ENCODE peak calls at places on chromosomes 6 and 20, in eight cellular contexts. One of them, this sample, is unnamed. For H3K36me3, the result is how much of the 10 kb centered on the place peaks cover.

GRCh38 chr6:35299674-35300073 is 2.1 kb downstream of the DEF6 start:
- DNase-seq in CD8-positive, alpha-beta memory T cell: no peak
- DNase-seq in mesenchymal stem cell: no peak
- DNase-seq in cardiac muscle cell: no peak
- DNase-seq in neural progenitor cell: no peak
- DNase-seq in heart left ventricle: peak
- DNase-seq in right lobe of liver: no peak
- DNase-seq in PC-3: no peak
- DNase-seq in this sample: no peak

GRCh38 chr20:24956001-24956761 is 7.1 kb downstream of the CST7 start:
- DNase-seq in heart left ventricle: no peak
- DNase-seq in mesenchymal stem cell: no peak
- DNase-seq in neural progenitor cell: no peak
- DNase-seq in PC-3: no peak
- DNase-seq in cardiac muscle cell: no peak
- DNase-seq in right lobe of liver: no peak
- DNase-seq in CD8-positive, alpha-beta memory T cell: peak
- DNase-seq in this sample: no peak

GRCh38 chr6:88989215-88989614 is 25.8 kb upstream of the RNGTT start:
- DNase-seq in neural progenitor cell: no peak
- DNase-seq in PC-3: no peak
- DNase-seq in CD8-positive, alpha-beta memory T cell: no peak
- DNase-seq in right lobe of liver: no peak
- DNase-seq in cardiac muscle cell: peak
- DNase-seq in heart left ventricle: no peak
- DNase-seq in mesenchymal stem cell: no peak
- DNase-seq in this sample: no peak

GRCh38 chr6:156396068-156396771 is 381.0 kb upstream of the ARID1B start:
- DNase-seq in PC-3: no peak
- DNase-seq in neural progenitor cell: no peak
- DNase-seq in CD8-positive, alpha-beta memory T cell: no peak
- DNase-seq in cardiac muscle cell: no peak
- DNase-seq in right lobe of liver: no peak
- DNase-seq in mesenchymal stem cell: no peak
- DNase-seq in heart left ventricle: no peak
- DNase-seq in this sample: no peak

GRCh38 chr20:25083141-25083772 is 1.3 kb upstream of the VSX1 start:
- DNase-seq in right lobe of liver: no peak
- DNase-seq in cardiac muscle cell: no peak
- DNase-seq in PC-3: no peak
- DNase-seq in neural progenitor cell: peak
- DNase-seq in mesenchymal stem cell: no peak
- DNase-seq in CD8-positive, alpha-beta memory T cell: no peak
- DNase-seq in heart left ventricle: no peak
- DNase-seq in this sample: no peak

GRCh38 chr20:3071610-3072529 is at the start of gene OXT:
- DNase-seq in PC-3: no peak
- DNase-seq in CD8-positive, alpha-beta memory T cell: peak
- DNase-seq in neural progenitor cell: peak
- DNase-seq in cardiac muscle cell: peak
- DNase-seq in heart left ventricle: peak
- DNase-seq in right lobe of liver: no peak
- DNase-seq in mesenchymal stem cell: no peak
- DNase-seq in this sample: peak

GRCh38 chr6:154106251-154106650 is 67.2 kb downstream of the OPRM1 start:
- DNase-seq in neural progenitor cell: no peak
- DNase-seq in mesenchymal stem cell: no peak
- DNase-seq in CD8-positive, alpha-beta memory T cell: no peak
- DNase-seq in right lobe of liver: no peak
- DNase-seq in heart left ventricle: no peak
- DNase-seq in cardiac muscle cell: no peak
- DNase-seq in PC-3: no peak
- DNase-seq in this sample: no peak

GRCh38 chr6:155782739-155783459 is 327.3 kb upstream of the NOX3 start:
- DNase-seq in mesenchymal stem cell: no peak
- DNase-seq in PC-3: peak
- DNase-seq in neural progenitor cell: no peak
- DNase-seq in CD8-positive, alpha-beta memory T cell: no peak
- DNase-seq in heart left ventricle: no peak
- DNase-seq in right lobe of liver: no peak
- DNase-seq in cardiac muscle cell: no peak
- DNase-seq in this sample: no peak

GRCh38 chr20:50713677-50714101 is 17.7 kb upstream of the PARD6B start:
- DNase-seq in PC-3: peak
- DNase-seq in CD8-positive, alpha-beta memory T cell: no peak
- DNase-seq in cardiac muscle cell: peak
- DNase-seq in right lobe of liver: no peak
- DNase-seq in mesenchymal stem cell: no peak
- DNase-seq in heart left ventricle: no peak
- DNase-seq in neural progenitor cell: peak
- DNase-seq in this sample: no peak

GRCh38 chr20:56003966-56004365 is 1.4 kb downstream of the CBLN4 start:
- DNase-seq in heart left ventricle: no peak
- DNase-seq in CD8-positive, alpha-beta memory T cell: no peak
- DNase-seq in mesenchymal stem cell: no peak
- DNase-seq in neural progenitor cell: peak
- DNase-seq in PC-3: no peak
- DNase-seq in right lobe of liver: peak
- DNase-seq in cardiac muscle cell: no peak
- DNase-seq in this sample: peak

GRCh38 chr20:52432740-52433139 is 241.2 kb upstream of the ZFP64 start:
- DNase-seq in mesenchymal stem cell: no peak
- DNase-seq in neural progenitor cell: no peak
- DNase-seq in heart left ventricle: no peak
- DNase-seq in cardiac muscle cell: peak
- DNase-seq in PC-3: no peak
- DNase-seq in right lobe of liver: no peak
- DNase-seq in CD8-positive, alpha-beta memory T cell: no peak
- DNase-seq in this sample: no peak

GRCh38 chr20:64211874-64212658 is 43.5 kb upstream of the PCMTD2 start:
- DNase-seq in cardiac muscle cell: no peak
- DNase-seq in right lobe of liver: no peak
- DNase-seq in CD8-positive, alpha-beta memory T cell: no peak
- DNase-seq in mesenchymal stem cell: no peak
- DNase-seq in heart left ventricle: no peak
- DNase-seq in neural progenitor cell: no peak
- DNase-seq in PC-3: no peak
- DNase-seq in this sample: peak
- H3K36me3 ChIP-seq in cardiac muscle cell: under half
- H3K36me3 ChIP-seq in right lobe of liver: under half
- H3K36me3 ChIP-seq in CD8-positive, alpha-beta memory T cell: under half
- H3K36me3 ChIP-seq in mesenchymal stem cell: under half
- H3K36me3 ChIP-seq in heart left ventricle: under half
- H3K36me3 ChIP-seq in neural progenitor cell: under half
- H3K36me3 ChIP-seq in PC-3: under half
- H3K36me3 ChIP-seq in this sample: under half

GRCh38 chr6:136491674-136492235 is 58.5 kb downstream of the MAP7 start:
- DNase-seq in CD8-positive, alpha-beta memory T cell: no peak
- DNase-seq in right lobe of liver: no peak
- DNase-seq in neural progenitor cell: no peak
- DNase-seq in mesenchymal stem cell: no peak
- DNase-seq in heart left ventricle: no peak
- DNase-seq in PC-3: no peak
- DNase-seq in cardiac muscle cell: no peak
- DNase-seq in this sample: no peak

GRCh38 chr6:136491251-136491650 is 59.0 kb downstream of the MAP7 start:
- DNase-seq in PC-3: no peak
- DNase-seq in cardiac muscle cell: no peak
- DNase-seq in mesenchymal stem cell: no peak
- DNase-seq in CD8-positive, alpha-beta memory T cell: no peak
- DNase-seq in neural progenitor cell: no peak
- DNase-seq in heart left ventricle: no peak
- DNase-seq in right lobe of liver: no peak
- DNase-seq in this sample: no peak

GRCh38 chr6:136483906-136484305 is 66.3 kb downstream of the MAP7 start:
- DNase-seq in heart left ventricle: no peak
- DNase-seq in CD8-positive, alpha-beta memory T cell: no peak
- DNase-seq in cardiac muscle cell: no peak
- DNase-seq in neural progenitor cell: no peak
- DNase-seq in mesenchymal stem cell: no peak
- DNase-seq in right lobe of liver: no peak
- DNase-seq in PC-3: no peak
- DNase-seq in this sample: no peak

GRCh38 chr6:136487746-136488145 is 62.5 kb downstream of the MAP7 start:
- DNase-seq in neural progenitor cell: no peak
- DNase-seq in CD8-positive, alpha-beta memory T cell: no peak
- DNase-seq in mesenchymal stem cell: no peak
- DNase-seq in cardiac muscle cell: peak
- DNase-seq in PC-3: no peak
- DNase-seq in right lobe of liver: no peak
- DNase-seq in heart left ventricle: no peak
- DNase-seq in this sample: no peak

GRCh38 chr6:136486357-136486756 is 63.9 kb downstream of the MAP7 start:
- DNase-seq in heart left ventricle: no peak
- DNase-seq in PC-3: no peak
- DNase-seq in mesenchymal stem cell: no peak
- DNase-seq in CD8-positive, alpha-beta memory T cell: no peak
- DNase-seq in cardiac muscle cell: no peak
- DNase-seq in right lobe of liver: no peak
- DNase-seq in neural progenitor cell: no peak
- DNase-seq in this sample: no peak
- H3K27ac ChIP-seq in heart left ventricle: no peak
- H3K27ac ChIP-seq in PC-3: no peak
- H3K27ac ChIP-seq in mesenchymal stem cell: no peak
- H3K27ac ChIP-seq in CD8-positive, alpha-beta memory T cell: no peak
- H3K27ac ChIP-seq in cardiac muscle cell: no peak
- H3K27ac ChIP-seq in right lobe of liver: no peak
- H3K27ac ChIP-seq in neural progenitor cell: no peak
- H3K27ac ChIP-seq in this sample: no peak

GRCh38 chr6:25270559-25270958 is 8.6 kb upstream of the CARMIL1 start:
- DNase-seq in CD8-positive, alpha-beta memory T cell: no peak
- DNase-seq in neural progenitor cell: no peak
- DNase-seq in cardiac muscle cell: no peak
- DNase-seq in right lobe of liver: no peak
- DNase-seq in PC-3: no peak
- DNase-seq in heart left ventricle: no peak
- DNase-seq in mesenchymal stem cell: no peak
- DNase-seq in this sample: no peak

GRCh38 chr6:25263602-25264001 is 15.6 kb upstream of the CARMIL1 start:
- DNase-seq in CD8-positive, alpha-beta memory T cell: no peak
- DNase-seq in right lobe of liver: no peak
- DNase-seq in heart left ventricle: no peak
- DNase-seq in mesenchymal stem cell: peak
- DNase-seq in neural progenitor cell: no peak
- DNase-seq in PC-3: peak
- DNase-seq in cardiac muscle cell: peak
- DNase-seq in this sample: no peak

GRCh38 chr6:25266425-25267135 is 12.6 kb upstream of the CARMIL1 start:
- DNase-seq in CD8-positive, alpha-beta memory T cell: no peak
- DNase-seq in PC-3: no peak
- DNase-seq in neural progenitor cell: no peak
- DNase-seq in right lobe of liver: no peak
- DNase-seq in cardiac muscle cell: no peak
- DNase-seq in heart left ventricle: no peak
- DNase-seq in mesenchymal stem cell: no peak
- DNase-seq in this sample: no peak

DNA sequence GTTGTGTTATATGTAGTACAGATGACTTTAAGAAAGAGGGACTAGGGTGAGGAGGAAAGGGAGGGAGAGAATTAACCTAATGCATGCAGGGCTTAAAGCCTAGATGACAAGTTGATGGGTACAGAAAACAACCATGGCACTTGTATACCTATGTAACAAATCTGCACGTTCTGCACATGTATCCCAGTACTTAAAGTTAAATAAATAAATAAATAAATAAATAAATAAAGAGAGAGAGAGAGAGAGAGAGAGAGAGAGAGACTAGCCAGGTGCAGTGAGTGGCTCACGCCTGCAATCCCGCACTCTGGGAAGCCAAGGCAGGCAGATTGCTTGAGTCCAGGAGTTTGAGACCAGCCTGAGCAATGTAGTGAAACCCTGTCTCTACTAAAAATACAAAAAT is 11.5 kb upstream of the CARMIL1 start:
- DNase-seq in right lobe of liver: no peak
- DNase-seq in mesenchymal stem cell: no peak
- DNase-seq in CD8-positive, alpha-beta memory T cell: no peak
- DNase-seq in cardiac muscle cell: no peak
- DNase-seq in PC-3: no peak
- DNase-seq in neural progenitor cell: no peak
- DNase-seq in heart left ventricle: no peak
- DNase-seq in this sample: no peak
- H3K36me3 ChIP-seq in right lobe of liver: under half
- H3K36me3 ChIP-seq in mesenchymal stem cell: under half
- H3K36me3 ChIP-seq in CD8-positive, alpha-beta memory T cell: under half
- H3K36me3 ChIP-seq in cardiac muscle cell: under half
- H3K36me3 ChIP-seq in PC-3: under half
- H3K36me3 ChIP-seq in neural progenitor cell: under half
- H3K36me3 ChIP-seq in heart left ventricle: under half
- H3K36me3 ChIP-seq in this sample: under half

GRCh38 chr6:85747654-85748053 is 105.0 kb upstream of the SYNCRIP start:
- DNase-seq in heart left ventricle: no peak
- DNase-seq in mesenchymal stem cell: peak
- DNase-seq in neural progenitor cell: no peak
- DNase-seq in cardiac muscle cell: peak
- DNase-seq in right lobe of liver: no peak
- DNase-seq in CD8-positive, alpha-beta memory T cell: no peak
- DNase-seq in PC-3: peak
- DNase-seq in this sample: no peak
- H3K27ac ChIP-seq in heart left ventricle: no peak
- H3K27ac ChIP-seq in mesenchymal stem cell: no peak
- H3K27ac ChIP-seq in neural progenitor cell: no peak
- H3K27ac ChIP-seq in cardiac muscle cell: no peak
- H3K27ac ChIP-seq in right lobe of liver: no peak
- H3K27ac ChIP-seq in CD8-positive, alpha-beta memory T cell: no peak
- H3K27ac ChIP-seq in PC-3: peak
- H3K27ac ChIP-seq in this sample: no peak

GRCh38 chr20:34923414-34923813 is 32.2 kb downstream of the GSS start:
- DNase-seq in CD8-positive, alpha-beta memory T cell: no peak
- DNase-seq in PC-3: no peak
- DNase-seq in right lobe of liver: no peak
- DNase-seq in cardiac muscle cell: no peak
- DNase-seq in mesenchymal stem cell: no peak
- DNase-seq in heart left ventricle: no peak
- DNase-seq in neural progenitor cell: no peak
- DNase-seq in this sample: no peak
- H3K36me3 ChIP-seq in CD8-positive, alpha-beta memory T cell: under half
- H3K36me3 ChIP-seq in PC-3: half or more
- H3K36me3 ChIP-seq in right lobe of liver: under half
- H3K36me3 ChIP-seq in cardiac muscle cell: under half
- H3K36me3 ChIP-seq in mesenchymal stem cell: under half
- H3K36me3 ChIP-seq in heart left ventricle: half or more
- H3K36me3 ChIP-seq in neural progenitor cell: under half
- H3K36me3 ChIP-seq in this sample: half or more

This sample was measured in upper lobe of right lung.